ENCODE peak calls at places on chromosomes 4 and X, in ten cellular contexts. K, C, V, E, N, O, U, M, T and P are unnamed samples.

GRCh38 chr4:87985097-87985886 is 9.8 kb downstream of the SPP1 start:
- DNase-seq in O (peak), T (peak), M (no peak), N (peak), C (peak), K (peak), V (peak), E (no peak), U (no peak), P (peak)

GRCh38 chrX:138917781-138918180 is 206.3 kb upstream of the FGF13 start:
- DNase-seq in V (peak), T (peak), E (no peak), O (no peak), M (peak), K (no peak), C (no peak), N (peak), U (no peak), P (no peak)

GRCh38 chrX:140157611-140158010 is 192.3 kb upstream of the CXorf66 start:
- DNase-seq in C (no peak), K (no peak), V (no peak), U (no peak), O (peak), M (no peak), T (no peak), N (peak), E (no peak), P (no peak)

GRCh38 chrX:51494409-51494808 is 2.0 kb downstream of the NUDT11 start:
- DNase-seq in O (no peak), E (no peak), V (peak), M (no peak), N (peak), T (peak), U (no peak), C (no peak), K (no peak), P (no peak)

GRCh38 chr4:38873290-38873949 is 5.8 kb downstream of the FAM114A1 start:
- DNase-seq in C (no peak), E (no peak), V (no peak), U (no peak), O (peak), N (no peak), T (no peak), M (no peak), K (no peak), P (no peak)

GRCh38 chr4:186684220-186684619 is 39.4 kb downstream of the FAT1 start:
- DNase-seq in E (no peak), O (no peak), V (no peak), C (no peak), T (no peak), M (no peak), U (no peak), K (no peak), N (no peak), P (no peak)

GRCh38 chr4:22391548-22391947 is 124.3 kb downstream of the ADGRA3 start:
- DNase-seq in V (peak), K (no peak), T (peak), M (peak), E (no peak), O (no peak), N (peak), C (no peak), U (no peak), P (no peak)

GRCh38 chrX:84876876-84877275 is 126.8 kb upstream of the APOOL start:
- DNase-seq in O (no peak), T (no peak), U (no peak), M (no peak), C (no peak), N (no peak), V (no peak), E (no peak), K (no peak), P (no peak)

GRCh38 chrX:31057691-31058090 is 14.2 kb downstream of the FTHL17 start:
- DNase-seq in O (no peak), U (no peak), K (no peak), E (no peak), N (no peak), M (no peak), V (no peak), C (no peak), T (no peak), P (no peak)

GRCh38 chr4:106773106-106773905 is 262.8 kb downstream of the DKK2 start:
- DNase-seq in T (peak), O (no peak), V (peak), K (no peak), M (peak), C (no peak), U (no peak), E (no peak), N (no peak), P (no peak)

GRCh38 chr4:186902361-186902760 is 178.7 kb upstream of the FAT1 start:
- DNase-seq in E (no peak), C (no peak), K (no peak), O (no peak), T (no peak), M (no peak), V (no peak), U (no peak), N (no peak), P (no peak)

GRCh38 chrX:24266996-24267395 is 46.9 kb downstream of the SUPT20HL2 start:
- DNase-seq in V (no peak), C (peak), U (no peak), N (no peak), M (no peak), O (no peak), T (peak), K (no peak), E (no peak), P (peak)

GRCh38 chr4:38055566-38055965 is 95.4 kb downstream of the PTTG2 start:
- DNase-seq in T (no peak), K (no peak), E (no peak), N (no peak), V (no peak), O (no peak), M (no peak), C (no peak), U (no peak), P (no peak)

GRCh38 chr4:78477276-78477675 is 74.3 kb upstream of the ANXA3 start:
- DNase-seq in C (no peak), M (peak), O (peak), U (no peak), E (no peak), V (peak), N (peak), K (no peak), T (peak), P (peak)

GRCh38 chr4:145279122-145279960 is 99.0 kb upstream of the OTUD4 start:
- DNase-seq in K (peak), C (no peak), V (peak), T (peak), M (peak), U (no peak), N (peak), O (peak), E (no peak), P (peak)

GRCh38 chrX:1546601-1547275 is 9.8 kb upstream of the P2RY8 start:
- DNase-seq in C (no peak), K (no peak), N (no peak), V (no peak), T (no peak), U (no peak), M (no peak), E (no peak), O (no peak), P (no peak)

GRCh38 chrX:28586891-28587635 is at the start of gene IL1RAPL1:
- DNase-seq in N (peak), C (peak), E (no peak), M (peak), T (peak), K (no peak), O (peak), V (peak), U (no peak), P (no peak)

GRCh38 chr4:58602701-58603359 is 1492.6 kb upstream of the IGFBP7 start:
- DNase-seq in K (peak), O (no peak), N (no peak), U (no peak), M (no peak), V (no peak), T (no peak), C (no peak), E (no peak), P (no peak)

GRCh38 chrX:35617836-35618235 is 180.3 kb upstream of the MAGEB16 start:
- DNase-seq in E (no peak), U (no peak), M (no peak), V (no peak), N (no peak), K (no peak), O (no peak), T (no peak), C (no peak), P (no peak)

GRCh38 chr4:26619784-26620183 is 35.9 kb downstream of the TBC1D19 start:
- DNase-seq in U (no peak), M (peak), N (no peak), V (peak), K (no peak), T (peak), O (no peak), C (no peak), E (no peak), P (no peak)

GRCh38 chrX:44698328-44698727 is 145.5 kb upstream of the DUSP21 start:
- DNase-seq in U (no peak), C (no peak), M (no peak), O (no peak), V (no peak), T (no peak), N (no peak), E (no peak), K (no peak), P (no peak)

GRCh38 chrX:19899234-19899788 is 11.9 kb upstream of the SH3KBP1 start:
- DNase-seq in V (no peak), E (no peak), U (no peak), M (no peak), C (no peak), K (no peak), O (peak), T (no peak), N (no peak), P (no peak)

GRCh38 chr4:16524911-16525574 is 298.8 kb upstream of the TAPT1 start:
- DNase-seq in V (peak), O (no peak), M (peak), U (no peak), N (peak), E (no peak), K (no peak), C (no peak), T (peak), P (no peak)

GRCh38 chrX:32896132-32896531 is 315.2 kb downstream of the DMD start:
- DNase-seq in E (no peak), U (no peak), V (no peak), N (no peak), T (no peak), K (no peak), O (no peak), C (no peak), M (no peak), P (no peak)

GRCh38 chr4:57418133-57418532 is 307.9 kb upstream of the IGFBP7 start:
- DNase-seq in K (no peak), C (no peak), T (no peak), E (no peak), N (no peak), V (no peak), U (no peak), O (no peak), M (no peak), P (no peak)

GRCh38 chr4:82852751-82853053 is 38.3 kb downstream of the SEC31A start:
- DNase-seq in E (no peak), N (no peak), U (no peak), M (no peak), K (no peak), C (peak), T (no peak), V (no peak), O (no peak), P (no peak)